ENCODE peak calls at places on chromosomes 12 and 14, in five cellular contexts. F is HepG2, J is GM12878, V is H1, U is K562. T is an unnamed sample.
A peak's percentile ranks its signal among the peaks of the same experiment; 100 is the strongest.

GRCh38 chr12:108826115-108826806 is 31.1 kb downstream of the SSH1 start:
- DNase-seq in F (no peak), U (no peak), J (no peak), V (no peak), T (no peak)

GRCh38 chr12:42648061-42648460 is 58.5 kb upstream of the PRICKLE1 start:
- DNase-seq in F (no peak), U (no peak), J (no peak), V (no peak), T (no peak)

GRCh38 chr14:57526942-57527341 is 33.3 kb upstream of the CCDC198 start:
- DNase-seq in F (peak; percentile 12), J (no peak), U (no peak), V (peak; percentile 34), T (no peak)

GRCh38 chr12:20367731-20368652 is at the start of gene PDE3A:
- DNase-seq in F (no peak), V (peak; percentile 44), U (no peak), J (no peak), T (peak; percentile 39)

GRCh38 chr14:89430271-89430620 is 13.2 kb upstream of the FOXN3 start:
- DNase-seq in F (no peak), U (no peak), J (no peak), V (no peak), T (no peak)

GRCh38 chr12:44780221-44780770 is 95.8 kb downstream of the NELL2 start:
- DNase-seq in J (no peak), V (no peak), F (no peak), U (no peak), T (no peak)

GRCh38 chr12:74689071-74689655 is 151.5 kb downstream of the ATXN7L3B start:
- DNase-seq in U (no peak), F (peak; percentile 20), J (no peak), V (no peak), T (peak; percentile 47)

GRCh38 chr12:18428416-18428815 is 167.1 kb downstream of the PIK3C2G start:
- DNase-seq in J (no peak), U (no peak), V (no peak), F (no peak), T (no peak)

GRCh38 chr12:108905725-108906124 is 25.8 kb downstream of the DAO start:
- DNase-seq in U (no peak), V (no peak), J (no peak), F (no peak), T (no peak)

GRCh38 chr12:109827566-109828550 is 5.3 kb downstream of the TRPV4 start:
- DNase-seq in J (no peak), U (no peak), F (no peak), V (no peak), T (no peak)

GRCh38 chr14:53840444-53840843 is 116.2 kb downstream of the BMP4 start:
- DNase-seq in F (peak; percentile 35), V (no peak), U (no peak), J (no peak), T (peak; percentile 82)

GRCh38 chr12:48197549-48197966 is 5.5 kb downstream of the OR10AD1 start:
- DNase-seq in V (no peak), F (no peak), J (peak; percentile 15), U (peak; percentile 41), T (peak; percentile 23)

GRCh38 chr12:14057895-14058294 is 76.5 kb upstream of the GRIN2B start:
- DNase-seq in F (no peak), V (no peak), J (no peak), U (no peak), T (no peak)

GRCh38 chr14:97719931-97720330 is 922.7 kb downstream of the VRK1 start:
- DNase-seq in U (no peak), J (no peak), F (no peak), V (no peak), T (no peak)

GRCh38 chr12:95083938-95084337 is 10.5 kb upstream of the NR2C1 start:
- DNase-seq in U (no peak), J (no peak), F (no peak), V (peak; percentile 19), T (no peak)

GRCh38 chr14:100634026-100634425 is 46.8 kb upstream of the BEGAIN start:
- DNase-seq in U (no peak), V (no peak), J (no peak), F (no peak), T (no peak)

GRCh38 chr12:41762691-41763090 is 382.0 kb downstream of the GXYLT1 start:
- DNase-seq in J (no peak), U (no peak), V (no peak), F (no peak), T (no peak)

GRCh38 chr14:77265561-77266335 is 5.3 kb downstream of the NGB start:
- DNase-seq in F (no peak), J (no peak), U (no peak), V (no peak), T (no peak)

GRCh38 chr12:132003846-132004245 is 54.1 kb downstream of the EP400 start:
- DNase-seq in V (no peak), U (no peak), J (no peak), F (no peak), T (no peak)

GRCh38 chr12:94149781-94150482 is 1.6 kb downstream of the PLXNC1 start:
- DNase-seq in V (no peak), U (no peak), J (no peak), F (no peak), T (no peak)

GRCh38 chr14:49892301-49892635 is 614 bp upstream of the ARF6 start:
- DNase-seq in V (no peak), U (peak; percentile 57), J (peak; percentile 60), F (peak; percentile 80), T (no peak)

GRCh38 chr14:41872906-41873305 is 266.2 kb downstream of the LRFN5 start:
- DNase-seq in V (no peak), J (no peak), F (no peak), U (no peak), T (no peak)

GRCh38 chr14:72664651-72665050 is 229.2 kb downstream of the DPF3 start:
- DNase-seq in J (no peak), U (no peak), F (no peak), V (no peak), T (no peak)

GRCh38 chr14:23360496-23360895 is 4.5 kb downstream of the EFS start:
- DNase-seq in U (peak; percentile 50), F (peak; percentile 54), J (no peak), V (no peak), T (no peak)

GRCh38 chr14:54566410-54567223 is at the start of gene SAMD4A:
- DNase-seq in F (peak; percentile 48), U (peak; percentile 68), J (no peak), V (no peak), T (no peak)

GRCh38 chr12:59142175-59142574 is 221.9 kb upstream of the LRIG3 start:
- DNase-seq in J (no peak), F (no peak), U (no peak), V (no peak), T (no peak)

GRCh38 chr12:7304456-7304855 is 584 bp downstream of the ACSM4 start:
- DNase-seq in V (no peak), J (no peak), F (no peak), U (no peak), T (no peak)

GRCh38 chr12:83318386-83318971 is 631.8 kb downstream of the TMTC2 start:
- DNase-seq in U (no peak), J (no peak), F (no peak), V (no peak), T (no peak)

GRCh38 chr12:49684310-49684854 is 22.8 kb downstream of the FMNL3 start:
- DNase-seq in J (no peak), F (no peak), U (no peak), V (no peak), T (no peak)

GRCh38 chr14:102280376-102280962 is 24.5 kb downstream of the MOK start:
- DNase-seq in U (no peak), V (no peak), J (no peak), F (no peak), T (no peak)

GRCh38 chr14:104676694-104677505 is 12.5 kb upstream of the INF2 start:
- DNase-seq in V (no peak), J (no peak), F (peak; percentile 55), U (no peak), T (no peak)

GRCh38 chr12:25792031-25792430 is 166.5 kb upstream of the RASSF8 start:
- DNase-seq in J (no peak), V (no peak), F (no peak), U (no peak), T (no peak)
- TF ChIP-seq YY1 in J (no peak), V (no peak), F (no peak), U (no peak), T (no peak)

DNA sequence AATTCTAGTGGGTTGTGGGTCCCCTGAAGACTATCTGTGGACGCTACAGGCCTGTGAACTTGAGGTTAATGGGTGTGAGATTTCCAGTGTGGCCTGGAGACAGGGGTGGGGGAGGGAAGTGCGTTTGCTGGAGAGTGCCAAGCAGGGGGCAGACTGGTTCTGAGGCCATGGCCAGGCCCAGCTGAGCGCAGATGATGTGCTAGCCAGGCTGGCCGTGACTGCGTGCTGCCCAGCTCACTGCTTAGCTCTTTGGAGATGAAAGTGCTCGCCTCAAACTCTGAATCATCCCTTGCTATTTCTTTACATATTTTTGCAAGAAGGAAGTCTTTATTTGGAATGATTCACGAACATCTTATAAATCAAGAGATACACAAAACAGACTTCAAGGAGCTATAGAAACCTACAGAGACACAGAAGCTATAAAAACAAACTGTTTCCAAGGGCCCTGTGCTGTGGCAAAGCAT is 75.3 kb upstream of the PLEKHG3 start:
- DNase-seq in J (no peak), V (no peak), F (no peak), U (no peak), T (no peak)
- TF ChIP-seq EZH2 in J (no peak), V (no peak), F (no peak), U (no peak), T (no peak)

DNA sequence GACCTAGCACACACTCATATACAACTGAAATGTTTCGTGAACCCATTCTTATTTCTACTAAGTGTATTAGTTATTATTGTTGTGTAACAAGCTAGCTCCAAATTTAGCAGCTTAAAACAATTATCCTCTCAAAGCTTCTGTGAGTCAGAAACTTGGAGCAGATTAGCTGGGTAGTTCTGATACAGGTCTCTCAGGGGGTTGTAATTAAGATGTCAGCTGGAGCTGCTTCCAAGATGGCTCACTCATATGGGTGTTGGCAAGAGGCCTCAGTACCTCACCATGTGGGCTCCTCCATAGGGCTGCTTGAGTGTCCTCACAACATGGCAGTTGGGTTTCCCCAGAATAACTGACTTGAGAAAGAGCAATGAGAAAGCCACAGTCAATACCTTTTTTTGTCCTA is 9.8 kb downstream of the GPR135 start:
- DNase-seq in V (no peak), F (no peak), J (no peak), U (no peak), T (no peak)
- TF ChIP-seq YY1 in V (no peak), F (no peak), J (no peak), U (no peak), T (no peak)

GRCh38 chr14:60649815-60650381 is 621 bp upstream of the SIX1 start:
- DNase-seq in V (no peak), U (no peak), F (no peak), J (no peak), T (no peak)

GRCh38 chr14:60647837-60648168 is 1.5 kb downstream of the SIX1 start:
- DNase-seq in V (no peak), F (no peak), U (no peak), J (no peak), T (no peak)

GRCh38 chr14:60648169-60648933 is 926 bp downstream of the SIX1 start:
- DNase-seq in J (no peak), V (no peak), F (no peak), U (peak; percentile 24), T (no peak)

GRCh38 chr14:60650382-60650961 is 1.2 kb upstream of the SIX1 start:
- DNase-seq in V (no peak), J (no peak), U (no peak), F (no peak), T (no peak)

GRCh38 chr14:60648934-60649814 is at the start of gene SIX1:
- DNase-seq in V (no peak), U (peak; percentile 79), F (peak; percentile 77), J (no peak), T (peak; percentile 62)
- TF ChIP-seq EZH2 in V (peak; percentile 43), U (no peak), F (no peak), J (no peak), T (no peak)